ENCODE peak calls at places on chromosomes 2 and 18, in seven cellular contexts. O is heart left ventricle, E is body of pancreas, M is upper lobe of left lung, Q is uterus, Z is stomach, X is adrenal gland. A is an unnamed sample. For H3K36me3, the result is how much of the 10 kb centered on the place peaks cover.

GRCh38 chr18:21391074-21391673 is 149.1 kb downstream of the GREB1L start:
- DNase-seq in O (no peak), E (no peak), M (no peak), Q (no peak), Z (no peak), X (no peak), A (no peak)

GRCh38 chr2:131055169-131056065 is 37.8 kb downstream of the FAM168B start:
- DNase-seq in O (no peak), E (no peak), M (no peak), Q (no peak), Z (no peak), X (no peak), A (no peak)

GRCh38 chr2:169491378-169491777 is 12.1 kb downstream of the BBS5 start:
- DNase-seq in O (no peak), E (no peak), M (no peak), Q (no peak), Z (no peak), X (no peak), A (no peak)

GRCh38 chr2:237202288-237203030 is 116.8 kb downstream of the COPS8 start:
- DNase-seq in O (no peak), E (no peak), M (no peak), Q (no peak), Z (peak), X (no peak), A (no peak)

GRCh38 chr2:191115391-191115790 is 35.4 kb downstream of the STAT4 start:
- DNase-seq in O (no peak), E (peak), M (no peak), Q (no peak), Z (no peak), X (no peak), A (no peak)

GRCh38 chr2:33291278-33292013 is 185.0 kb upstream of the RASGRP3 start:
- DNase-seq in O (no peak), E (peak), M (no peak), Q (no peak), Z (no peak), X (no peak), A (peak)

GRCh38 chr2:119753041-119753929 is 6.4 kb upstream of the PTPN4 start:
- DNase-seq in O (no peak), E (peak), M (no peak), Q (no peak), Z (no peak), X (peak), A (peak)

GRCh38 chr18:3248062-3248669 is 565 bp downstream of the MYL12A start:
- DNase-seq in O (no peak), E (peak), M (no peak), Q (no peak), Z (no peak), X (peak), A (no peak)

GRCh38 chr2:77807531-77808215 is 285.5 kb upstream of the LRRTM4 start:
- DNase-seq in O (no peak), E (no peak), M (no peak), Q (no peak), Z (no peak), X (no peak), A (no peak)

GRCh38 chr2:3272761-3273160 is 104.9 kb downstream of the EIPR1 start:
- DNase-seq in O (no peak), E (no peak), M (no peak), Q (no peak), Z (peak), X (no peak), A (no peak)

GRCh38 chr2:216146573-216146972 is 37.4 kb downstream of the XRCC5 start:
- DNase-seq in O (no peak), E (no peak), M (no peak), Q (no peak), Z (no peak), X (no peak), A (no peak)

GRCh38 chr18:30481871-30482270 is 560.7 kb downstream of the DSC3 start:
- DNase-seq in O (no peak), E (no peak), M (no peak), Q (no peak), Z (no peak), X (no peak), A (no peak)

GRCh38 chr2:8118940-8119781 is 562.7 kb upstream of the ID2 start:
- DNase-seq in O (no peak), E (no peak), M (no peak), Q (no peak), Z (no peak), X (no peak), A (no peak)

GRCh38 chr2:168315331-168316072 is 68.1 kb upstream of the STK39 start:
- DNase-seq in O (no peak), E (no peak), M (no peak), Q (no peak), Z (no peak), X (no peak), A (no peak)

GRCh38 chr18:23578891-23579653 is 7.2 kb downstream of the NPC1 start:
- DNase-seq in O (no peak), E (no peak), M (no peak), Q (no peak), Z (no peak), X (no peak), A (no peak)

DNA sequence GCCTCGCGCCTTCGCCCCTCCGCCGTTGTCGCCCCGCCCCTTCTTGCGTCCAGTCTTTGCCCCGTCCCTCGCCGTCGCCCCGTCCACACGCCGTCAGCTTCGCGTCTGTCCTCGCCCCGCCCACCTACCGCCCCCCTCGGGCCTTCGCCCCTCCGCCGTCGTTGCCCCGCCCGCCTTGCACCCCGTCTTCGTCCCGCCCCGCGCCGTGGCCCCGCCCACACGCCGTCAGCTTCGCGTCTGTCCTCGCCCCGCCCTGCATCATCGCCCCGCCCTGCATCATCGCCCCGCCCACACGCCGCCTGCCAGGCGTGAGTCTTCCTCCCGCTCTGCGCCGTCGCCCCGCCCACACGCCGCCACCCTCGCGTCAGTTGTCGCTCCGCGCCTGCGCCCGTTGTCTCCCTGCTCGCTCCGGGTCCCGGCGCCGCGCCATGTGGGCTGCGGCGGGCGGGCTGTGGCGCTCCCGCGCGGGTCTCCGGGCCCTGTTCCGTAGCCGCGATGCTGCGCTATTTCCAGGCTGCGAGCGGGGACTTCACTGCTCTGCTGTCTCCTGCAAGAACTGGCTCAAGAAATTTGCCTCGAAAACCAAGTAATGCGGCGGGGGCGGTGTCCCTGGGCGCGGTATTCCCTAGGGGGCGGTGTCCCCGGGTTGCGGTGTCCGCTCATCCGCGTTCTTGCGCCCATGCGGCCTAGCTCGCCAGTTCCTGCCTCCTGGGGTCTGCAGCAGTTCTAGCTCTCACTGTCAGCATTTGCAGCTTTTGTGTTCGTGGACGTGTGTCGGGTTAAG is at the start of gene RBFA:
- DNase-seq in O (peak), E (peak), M (peak), Q (peak), Z (peak), X (peak), A (peak)
- TF ChIP-seq POLR2A in O (peak), E (peak), M (no peak), Q (peak), Z (no peak), X (peak), A (peak)

DNA sequence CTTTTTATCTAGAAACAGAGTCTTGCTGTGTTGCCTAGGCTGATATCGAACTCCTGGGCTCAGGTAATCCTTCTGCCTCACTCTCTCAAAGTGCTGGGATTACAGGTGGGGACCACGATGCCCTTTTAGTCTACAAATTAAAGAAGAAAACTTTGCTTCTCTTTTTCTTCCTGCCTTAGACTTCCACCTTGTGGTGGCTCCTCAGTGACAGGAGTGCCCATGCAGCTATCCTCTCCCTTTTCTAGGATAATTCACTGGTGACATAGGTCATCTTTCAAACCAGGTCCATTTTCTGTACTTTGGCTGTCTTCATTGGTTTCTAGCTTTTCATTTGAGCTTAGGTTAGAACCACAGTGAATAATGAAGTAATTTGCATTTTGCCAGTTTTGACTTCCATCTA is 13.6 kb downstream of the DCAF17 start:
- DNase-seq in O (no peak), E (no peak), M (no peak), Q (no peak), Z (no peak), X (no peak), A (no peak)
- H3K36me3 ChIP-seq in O (half or more), E (under half), M (under half), Q (under half), Z (half or more), X (under half), A (under half)

DNA sequence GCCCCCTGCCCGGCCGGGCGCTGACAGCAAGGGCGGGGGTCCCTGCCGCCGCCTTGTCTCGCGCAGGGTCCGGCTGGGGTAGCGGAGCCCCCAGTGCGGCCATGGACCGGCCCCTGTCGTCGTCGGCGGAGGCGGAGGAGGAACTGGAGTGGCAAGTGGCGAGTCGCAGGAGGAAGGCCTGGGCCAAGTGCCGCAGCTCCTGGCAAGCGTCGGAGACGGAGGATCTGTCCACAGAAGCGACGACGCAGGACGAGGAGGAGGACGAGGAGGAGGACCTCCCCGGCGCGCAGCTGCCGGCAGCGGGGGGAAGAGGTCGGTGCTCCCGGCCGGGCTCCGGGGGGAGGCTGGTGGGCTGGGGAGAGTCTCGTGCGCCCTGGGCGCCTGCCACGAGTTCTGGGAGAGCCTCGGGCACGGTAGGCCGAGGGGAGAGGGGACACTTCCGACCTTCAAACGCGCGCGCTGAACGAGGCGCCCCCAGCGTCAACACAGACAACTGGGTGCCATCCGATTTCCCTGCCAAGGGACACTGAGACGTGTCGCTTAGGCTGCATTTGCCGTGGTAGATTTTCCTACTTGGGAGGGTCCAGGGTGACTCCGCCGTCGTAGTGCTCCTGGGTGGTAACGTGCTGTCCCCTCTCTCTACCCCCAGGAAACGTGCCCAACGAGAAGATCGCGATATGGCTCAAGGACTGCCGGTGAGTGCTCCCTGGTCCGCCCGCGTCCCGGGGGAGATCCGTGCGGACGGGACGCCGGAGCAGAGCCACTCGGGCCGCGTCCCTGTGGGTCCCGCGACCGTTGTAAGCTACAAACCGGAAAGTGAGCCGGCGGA is 650 bp downstream of the ITPRID2 start:
- DNase-seq in O (peak), E (peak), M (peak), Q (peak), Z (peak), X (peak), A (peak)
- TF ChIP-seq POLR2A in O (peak), E (peak), M (peak), Q (peak), Z (no peak), X (peak), A (peak)

GRCh38 chr2:233458031-233458610 is 103.8 kb downstream of the DGKD start:
- DNase-seq in O (peak), E (no peak), M (no peak), Q (no peak), Z (no peak), X (no peak), A (no peak)
- H3K36me3 ChIP-seq in O (half or more), E (under half), M (under half), Q (under half), Z (half or more), X (under half), A (under half)

DNA sequence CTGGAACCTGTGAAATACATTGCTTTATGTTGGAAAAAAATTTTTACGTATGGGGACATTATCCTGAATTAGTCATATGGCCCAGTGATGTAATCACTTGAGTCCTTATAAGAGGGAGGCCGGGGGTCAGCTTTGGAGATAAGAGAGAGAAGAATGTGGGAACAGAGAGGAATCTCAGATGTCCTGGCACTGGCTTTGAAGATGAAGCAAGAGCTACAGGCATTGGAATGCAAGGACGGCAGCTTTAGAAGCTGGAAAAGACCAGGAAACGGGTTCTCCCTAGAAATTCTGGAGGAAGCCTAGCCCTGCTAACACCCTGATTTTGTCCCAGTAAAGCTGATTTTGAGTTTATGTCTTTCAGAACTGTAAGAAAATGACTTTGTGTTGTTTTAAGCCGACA is 1129.9 kb upstream of the GYPC start:
- DNase-seq in O (no peak), E (no peak), M (no peak), Q (no peak), Z (no peak), X (no peak), A (no peak)
- TF ChIP-seq POLR2A in O (no peak), E (no peak), M (no peak), Q (no peak), Z (no peak), X (no peak), A (no peak)

GRCh38 chr2:235937092-235937491 is 231.1 kb downstream of the GBX2 start:
- DNase-seq in O (no peak), E (no peak), M (no peak), Q (no peak), Z (peak), X (no peak), A (no peak)

GRCh38 chr2:235936493-235936892 is 231.7 kb downstream of the GBX2 start:
- DNase-seq in O (no peak), E (no peak), M (no peak), Q (no peak), Z (peak), X (no peak), A (no peak)

GRCh38 chr2:235938611-235939010 is 229.6 kb downstream of the GBX2 start:
- DNase-seq in O (no peak), E (no peak), M (no peak), Q (no peak), Z (no peak), X (no peak), A (no peak)

GRCh38 chr2:235937936-235938335 is 230.2 kb downstream of the GBX2 start:
- DNase-seq in O (no peak), E (no peak), M (no peak), Q (no peak), Z (no peak), X (no peak), A (no peak)

DNA sequence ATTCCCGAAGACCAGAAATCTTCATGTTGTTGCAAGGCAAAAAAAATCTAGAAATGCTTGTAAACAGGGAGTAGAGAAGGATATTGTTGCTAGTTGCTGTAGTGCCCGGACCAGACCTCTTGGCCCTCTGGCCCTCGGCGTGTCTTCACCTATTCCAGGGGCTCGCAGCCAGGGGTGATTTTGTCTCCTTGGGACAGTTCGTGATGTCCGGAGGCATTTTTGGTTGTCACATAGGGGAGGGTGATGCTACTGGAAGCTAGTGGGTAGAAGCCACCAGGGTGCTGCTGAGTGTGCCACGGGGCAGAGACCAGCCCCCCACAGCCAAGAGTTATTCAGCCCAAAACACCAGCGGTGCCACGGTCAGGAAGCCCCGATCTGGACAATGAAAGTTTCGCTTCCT is 230.7 kb downstream of the GBX2 start:
- DNase-seq in O (no peak), E (no peak), M (no peak), Q (no peak), Z (peak), X (no peak), A (no peak)
- H3K36me3 ChIP-seq in O (under half), E (under half), M (under half), Q (under half), Z (under half), X (under half), A (under half)

DNA sequence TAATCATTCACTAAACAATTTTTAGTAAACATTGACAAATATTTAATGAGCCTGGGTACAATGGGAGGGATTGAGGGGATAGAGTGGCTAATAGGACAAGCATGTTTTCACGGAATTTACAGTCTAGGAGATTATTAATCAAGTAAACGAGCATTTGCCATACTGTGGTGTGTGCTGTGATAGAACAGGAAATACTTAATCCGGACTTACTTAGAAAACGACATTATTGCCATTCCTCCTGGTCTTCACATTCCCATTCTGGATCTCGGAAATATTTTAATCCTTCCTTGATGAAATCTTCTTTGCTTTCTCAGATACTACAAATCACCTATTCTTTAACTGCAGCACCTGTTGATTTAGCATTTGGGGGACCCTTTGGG is 905 bp downstream of the TTLL4 start:
- DNase-seq in O (no peak), E (no peak), M (no peak), Q (no peak), Z (no peak), X (no peak), A (no peak)
- TF ChIP-seq POLR2A in O (no peak), E (no peak), M (no peak), Q (no peak), Z (no peak), X (no peak), A (no peak)

DNA sequence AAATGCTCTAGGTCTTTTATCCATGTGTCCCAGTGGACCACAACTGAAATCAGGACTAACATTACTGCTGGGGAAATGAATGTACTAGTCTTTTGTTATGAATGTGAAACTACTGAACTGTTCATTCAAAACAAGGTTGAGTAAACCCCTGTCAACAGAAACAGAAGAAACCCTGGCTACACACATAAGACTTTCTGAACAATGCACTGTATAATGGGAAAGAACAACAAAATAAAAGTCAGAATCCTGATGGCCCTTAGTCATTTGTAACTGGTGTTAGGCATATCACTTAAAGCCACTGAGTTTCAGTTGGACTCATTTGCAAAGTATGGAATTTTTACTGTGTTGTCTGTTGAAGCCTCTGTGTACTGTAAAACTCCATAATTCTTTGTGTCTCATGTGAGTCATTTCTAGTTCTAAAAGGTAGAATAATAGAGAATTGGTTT is 77.0 kb upstream of the UBXN4 start:
- DNase-seq in O (no peak), E (no peak), M (no peak), Q (no peak), Z (no peak), X (no peak), A (no peak)
- H3K36me3 ChIP-seq in O (under half), E (under half), M (under half), Q (under half), Z (under half), X (under half), A (under half)